ENCODE peak calls at places on chromosomes 2 and 18, in seven cellular contexts. I is brain microvascular endothelial cell, Y is AG04449, U is H1, R is keratinocyte, J is left ventricle myocardium inferior, B is K562. E is an unnamed sample.

GRCh38 chr18:26322892-26323653 is 96.8 kb downstream of the TAF4B start:
- DNase-seq in I (peak; percentile 16), Y (no peak), U (no peak), R (no peak), J (no peak), B (no peak), E (no peak)

GRCh38 chr2:154189963-154190362 is 318.2 kb downstream of the GALNT13 start:
- DNase-seq in I (no peak), Y (no peak), U (no peak), R (no peak), J (no peak), B (no peak), E (no peak)

GRCh38 chr2:228767196-228767595 is 503.9 kb downstream of the PID1 start:
- DNase-seq in I (peak; percentile 75), Y (no peak), U (no peak), R (no peak), J (no peak), B (no peak), E (no peak)

GRCh38 chr2:231781798-231782726 is 980 bp upstream of the PDE6D start:
- DNase-seq in I (peak; percentile 29), Y (no peak), U (no peak), R (no peak), J (no peak), B (peak; percentile 11), E (no peak)

GRCh38 chr2:25735835-25736234 is 62.5 kb upstream of the DTNB start:
- DNase-seq in I (no peak), Y (no peak), U (no peak), R (no peak), J (no peak), B (no peak), E (no peak)

GRCh38 chr2:238518828-238519186 is 92.1 kb downstream of the ASB1 start:
- DNase-seq in I (no peak), Y (no peak), U (no peak), R (no peak), J (no peak), B (no peak), E (no peak)

GRCh38 chr2:67898605-67899004 is 164.2 kb downstream of the C1D start:
- DNase-seq in I (no peak), Y (no peak), U (no peak), R (no peak), J (no peak), B (no peak), E (no peak)

GRCh38 chr2:20604957-20605381 is 45.9 kb downstream of the HS1BP3 start:
- DNase-seq in I (no peak), Y (peak; percentile 71), U (no peak), R (no peak), J (no peak), B (no peak), E (no peak)

GRCh38 chr2:182952741-182953450 is 85.4 kb downstream of the NCKAP1 start:
- DNase-seq in I (peak; percentile 21), Y (peak; percentile 24), U (no peak), R (no peak), J (no peak), B (no peak), E (no peak)

GRCh38 chr2:98483257-98483861 is 38.7 kb downstream of the INPP4A start:
- DNase-seq in I (no peak), Y (no peak), U (no peak), R (no peak), J (no peak), B (no peak), E (no peak)

GRCh38 chr2:56199492-56199891 is 15.7 kb downstream of the CCDC85A start:
- DNase-seq in I (no peak), Y (peak; percentile 74), U (no peak), R (no peak), J (no peak), B (no peak), E (no peak)

GRCh38 chr2:158665536-158666302 is 129.4 kb upstream of the DAPL1 start:
- DNase-seq in I (peak; percentile 14), Y (no peak), U (no peak), R (no peak), J (no peak), B (no peak), E (no peak)

GRCh38 chr2:83596592-83597339 is 862.3 kb downstream of the SUCLG1 start:
- DNase-seq in I (no peak), Y (peak; percentile 51), U (no peak), R (no peak), J (no peak), B (no peak), E (no peak)

GRCh38 chr2:219175928-219176817 is 552 bp downstream of the CNPPD1 start:
- DNase-seq in I (peak; percentile 19), Y (no peak), U (no peak), R (no peak), J (peak; percentile 51), B (peak; percentile 50), E (no peak)

GRCh38 chr2:227826019-227826521 is 12.4 kb downstream of the CCL20 start:
- DNase-seq in I (no peak), Y (no peak), U (no peak), R (no peak), J (no peak), B (no peak), E (no peak)

GRCh38 chr2:143482316-143482715 is 353.1 kb downstream of the ARHGAP15 start:
- DNase-seq in I (peak; percentile 59), Y (no peak), U (no peak), R (no peak), J (no peak), B (no peak), E (no peak)

GRCh38 chr18:23872701-23873550 is 141.6 kb upstream of the TTC39C start:
- DNase-seq in I (no peak), Y (no peak), U (no peak), R (peak; percentile 95), J (no peak), B (no peak), E (no peak)

GRCh38 chr2:205245001-205245400 is 437.3 kb upstream of the NRP2 start:
- DNase-seq in I (no peak), Y (no peak), U (no peak), R (no peak), J (no peak), B (no peak), E (no peak)

GRCh38 chr2:143732076-143732475 is 602.9 kb downstream of the ARHGAP15 start:
- DNase-seq in I (no peak), Y (no peak), U (no peak), R (peak; percentile 41), J (no peak), B (no peak), E (no peak)

GRCh38 chr2:179031731-179032408 is 18.1 kb downstream of the CCDC141 start:
- DNase-seq in I (peak; percentile 22), Y (peak; percentile 66), U (no peak), R (no peak), J (no peak), B (no peak), E (no peak)

GRCh38 chr2:37713258-37713700 is 41.8 kb upstream of the CDC42EP3 start:
- DNase-seq in I (peak; percentile 92), Y (no peak), U (no peak), R (no peak), J (no peak), B (no peak), E (peak; percentile 64)

GRCh38 chr2:120104002-120104467 is 91.2 kb downstream of the EPB41L5 start:
- DNase-seq in I (peak; percentile 96), Y (peak; percentile 59), U (no peak), R (peak; percentile 94), J (no peak), B (no peak), E (peak; percentile 48)

GRCh38 chr2:157572725-157573124 is 55.9 kb downstream of the ACVR1C start:
- DNase-seq in I (no peak), Y (no peak), U (no peak), R (no peak), J (no peak), B (no peak), E (no peak)

GRCh38 chr2:63060079-63060482 is 9.5 kb downstream of the OTX1 start:
- DNase-seq in I (no peak), Y (no peak), U (no peak), R (no peak), J (no peak), B (no peak), E (no peak)
- H3K4me3 ChIP-seq in I (no peak overlapping the region), Y (no peak overlapping the region), U (peak overlapping the region; percentile 19), R (peak overlapping the region; percentile 70), J (no peak overlapping the region), B (no peak overlapping the region), E (no peak overlapping the region)

DNA sequence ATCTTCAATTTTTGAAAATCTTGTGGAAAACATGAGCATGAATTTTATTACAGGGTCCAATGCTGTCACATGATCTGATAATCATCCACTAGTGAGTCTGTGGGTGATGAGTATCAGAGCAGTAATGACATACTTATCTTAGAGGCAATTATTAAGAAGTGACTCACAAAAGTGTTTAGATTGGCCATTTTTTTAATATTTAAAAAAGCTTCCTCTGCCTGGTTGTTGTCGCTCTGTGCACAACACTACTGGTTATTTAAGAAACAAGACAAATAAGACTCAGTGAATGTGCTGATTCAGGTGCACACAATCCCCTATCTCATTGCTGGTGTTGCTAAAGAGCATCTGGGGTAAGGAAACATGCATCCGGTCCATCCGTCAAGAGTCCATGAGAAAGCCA is 665.8 kb upstream of the ZEB2 start:
- DNase-seq in I (peak; percentile 18), Y (no peak), U (no peak), R (no peak), J (no peak), B (no peak), E (no peak)
- H3K4me3 ChIP-seq in I (no peak overlapping the region), Y (no peak overlapping the region), U (no peak overlapping the region), R (no peak overlapping the region), J (no peak overlapping the region), B (no peak overlapping the region), E (no peak overlapping the region)

GRCh38 chr2:126973745-126974144 is 75.1 kb downstream of the TEX51 start:
- DNase-seq in I (no peak), Y (no peak), U (no peak), R (no peak), J (no peak), B (no peak), E (no peak)

GRCh38 chr2:126970583-126970982 is 71.9 kb downstream of the TEX51 start:
- DNase-seq in I (no peak), Y (no peak), U (peak; percentile 48), R (no peak), J (no peak), B (no peak), E (no peak)

GRCh38 chr2:126971481-126972271 is 73.0 kb downstream of the TEX51 start:
- DNase-seq in I (peak; percentile 76), Y (no peak), U (peak; percentile 90), R (no peak), J (peak; percentile 56), B (peak; percentile 84), E (no peak)

GRCh38 chr2:126971162-126971480 is 72.4 kb downstream of the TEX51 start:
- DNase-seq in I (no peak), Y (no peak), U (peak; percentile 51), R (no peak), J (no peak), B (no peak), E (no peak)

GRCh38 chr2:126972272-126972626 is 73.6 kb downstream of the TEX51 start:
- DNase-seq in I (no peak), Y (no peak), U (no peak), R (no peak), J (no peak), B (no peak), E (no peak)
- H3K4me3 ChIP-seq in I (no peak overlapping the region), Y (no peak overlapping the region), U (no peak overlapping the region), R (no peak overlapping the region), J (peak overlapping the region; percentile 61), B (no peak overlapping the region), E (no peak overlapping the region)

DNA sequence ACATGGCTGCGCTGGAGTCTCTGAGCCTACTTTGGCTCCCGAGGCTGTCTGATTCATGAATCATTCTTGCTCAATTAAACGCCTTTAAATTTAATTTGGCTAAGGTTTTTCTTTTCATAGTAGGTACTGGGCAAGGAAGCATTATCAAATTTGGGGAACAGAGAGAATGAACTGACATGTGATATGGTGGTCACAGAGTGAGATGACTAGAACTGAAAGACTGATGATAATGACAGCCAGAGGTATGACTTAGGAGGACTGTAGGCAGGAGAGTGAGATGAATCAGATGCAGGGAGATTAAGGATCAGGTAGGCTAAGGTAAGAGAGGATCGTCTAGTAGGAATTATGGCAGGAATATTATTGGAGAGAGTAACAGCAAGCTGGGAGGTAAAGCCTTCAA is 40.9 kb upstream of the ST8SIA3 start:
- DNase-seq in I (no peak), Y (no peak), U (no peak), R (no peak), J (no peak), B (no peak), E (no peak)
- H3K4me3 ChIP-seq in I (no peak overlapping the region), Y (no peak overlapping the region), U (no peak overlapping the region), R (no peak overlapping the region), J (no peak overlapping the region), B (no peak overlapping the region), E (no peak overlapping the region)

E was measured in kidney epithelial cell.